ENCODE peak calls at places on chromosomes 7 and 10, in eight cellular contexts. Q is natural killer cell, X is RWPE1, C is heart right ventricle, Z is psoas muscle, B is HFF-Myc, S is cardiac fibroblast, W is AG04450. O is an unnamed sample.
A peak's percentile ranks its signal among the peaks of the same experiment; 100 is the strongest.

GRCh38 chr7:105849122-105849855 is 27.1 kb downstream of the ATXN7L1 start:
- DNase-seq in X (peak; percentile 29), S (no peak), C (no peak), Z (no peak), Q (peak; percentile 74), B (no peak), W (no peak), O (no peak)

GRCh38 chr7:31083205-31083801 is 31.2 kb downstream of the ADCYAP1R1 start:
- DNase-seq in X (no peak), B (no peak), W (no peak), Z (no peak), C (no peak), S (no peak), Q (no peak), O (no peak)

GRCh38 chr10:74079914-74080590 is 70.6 kb downstream of the AP3M1 start:
- DNase-seq in W (no peak), C (no peak), B (no peak), Z (no peak), S (peak; percentile 50), Q (no peak), X (peak; percentile 55), O (no peak)

GRCh38 chr7:143419880-143420279 is 11.2 kb upstream of the EPHA1 start:
- DNase-seq in S (no peak), Z (no peak), B (no peak), W (no peak), C (no peak), Q (no peak), X (no peak), O (no peak)

GRCh38 chr10:91088300-91089140 is 131.9 kb upstream of the PCGF5 start:
- DNase-seq in X (peak; percentile 50), B (no peak), C (no peak), S (peak; percentile 29), Q (no peak), Z (no peak), W (no peak), O (no peak)

GRCh38 chr7:129146237-129146979 is 1.9 kb downstream of the TSPAN33 start:
- DNase-seq in Z (no peak), C (no peak), S (no peak), B (peak; percentile 14), W (no peak), X (no peak), Q (no peak), O (peak; percentile 44)

GRCh38 chr7:116630932-116631449 is 41.0 kb upstream of the MET start:
- DNase-seq in S (peak; percentile 76), X (peak; percentile 87), C (peak; percentile 29), W (no peak), B (peak; percentile 20), Z (peak; percentile 84), Q (no peak), O (peak; percentile 36)

GRCh38 chr10:70164179-70164578 is 6.1 kb downstream of the SAR1A start:
- DNase-seq in S (no peak), X (no peak), Z (no peak), Q (no peak), B (no peak), W (no peak), C (no peak), O (no peak)

GRCh38 chr7:80231719-80232118 is 97.1 kb downstream of the GNAI1 start:
- DNase-seq in X (peak; percentile 39), S (peak; percentile 36), B (no peak), W (no peak), Z (no peak), Q (no peak), C (no peak), O (no peak)

GRCh38 chr7:92691578-92691977 is 101.4 kb upstream of the FAM133B start:
- DNase-seq in C (no peak), Q (no peak), B (peak; percentile 29), W (peak; percentile 29), Z (no peak), S (peak; percentile 81), X (peak; percentile 39), O (no peak)

GRCh38 chr7:54897891-54898290 is 120.9 kb upstream of the EGFR start:
- DNase-seq in C (no peak), S (no peak), W (no peak), Q (no peak), X (no peak), Z (no peak), B (no peak), O (no peak)

GRCh38 chr7:37259381-37259821 is 189.3 kb downstream of the ELMO1 start:
- DNase-seq in B (no peak), C (no peak), X (no peak), Z (no peak), W (no peak), S (no peak), Q (no peak), O (no peak)

GRCh38 chr10:73251683-73252444 is 580 bp downstream of the MRPS16 start:
- DNase-seq in S (no peak), X (no peak), B (no peak), C (no peak), W (no peak), Z (peak; percentile 14), Q (no peak), O (no peak)

GRCh38 chr10:2137549-2138174 is 400.3 kb upstream of the ADARB2 start:
- DNase-seq in X (peak; percentile 47), S (no peak), Z (no peak), C (no peak), B (no peak), Q (no peak), W (no peak), O (no peak)

GRCh38 chr10:42578019-42578418 is 60.4 kb downstream of the ZNF33B start:
- DNase-seq in Q (no peak), X (no peak), S (no peak), Z (no peak), C (no peak), W (no peak), B (no peak), O (no peak)

GRCh38 chr10:42583828-42584227 is 54.5 kb downstream of the ZNF33B start:
- DNase-seq in W (no peak), Q (no peak), Z (no peak), X (no peak), B (no peak), S (no peak), C (no peak), O (no peak)
- TF ChIP-seq CTCF in W (no peak), Q (no peak), Z (no peak), X (no peak), B (no peak), S (no peak), C (no peak), O (no peak)

DNA sequence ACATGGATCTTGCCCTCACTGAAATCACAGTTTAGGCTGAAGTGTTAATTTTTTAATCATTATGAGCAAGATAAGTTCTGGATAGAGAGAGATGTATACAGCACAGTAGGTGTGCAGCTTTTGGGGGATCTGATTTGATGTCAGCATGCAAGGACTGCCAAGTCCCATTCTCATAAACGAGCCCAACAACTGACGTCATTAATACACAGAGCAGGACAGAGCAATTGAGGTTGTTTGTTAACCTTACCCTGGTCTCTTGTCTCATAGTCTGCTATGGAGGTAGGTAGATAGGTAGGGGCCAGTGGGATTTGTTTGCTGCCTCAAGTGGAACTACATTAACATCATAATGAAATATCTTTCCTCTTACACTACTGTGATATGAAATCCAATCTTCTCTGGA is 8.6 kb upstream of the TMEM229A start:
- DNase-seq in Q (no peak), S (no peak), W (no peak), X (no peak), C (no peak), B (no peak), Z (no peak), O (no peak)
- TF ChIP-seq CTCF in Q (no peak), S (no peak), W (no peak), X (no peak), C (no peak), B (no peak), Z (no peak), O (no peak)

DNA sequence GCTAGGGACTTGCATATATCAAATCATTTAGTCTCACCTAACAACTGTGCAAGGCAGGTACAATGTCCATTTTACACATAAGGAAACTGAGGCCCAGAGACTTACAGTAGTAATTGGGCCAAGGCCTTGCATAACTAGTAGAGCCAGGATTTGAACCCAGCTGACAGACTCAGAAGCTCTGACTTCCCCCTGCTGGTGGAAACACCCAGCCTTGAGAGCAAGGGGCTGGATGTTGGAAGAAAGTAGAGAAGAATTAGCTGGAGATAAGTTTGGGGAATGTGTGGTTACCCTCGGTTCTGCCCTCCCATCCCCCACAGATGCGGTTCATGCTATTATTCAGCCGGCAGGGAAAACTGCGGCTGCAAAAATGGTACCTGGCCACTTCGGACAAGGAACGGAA is 2.0 kb downstream of the AP1S1 start:
- DNase-seq in S (no peak), B (no peak), Q (no peak), C (no peak), W (no peak), X (no peak), Z (no peak), O (no peak)
- TF ChIP-seq CTCF in S (peak; percentile 28), B (peak; percentile 48), Q (no peak), C (no peak), W (peak; percentile 38), X (no peak), Z (no peak), O (no peak)

DNA sequence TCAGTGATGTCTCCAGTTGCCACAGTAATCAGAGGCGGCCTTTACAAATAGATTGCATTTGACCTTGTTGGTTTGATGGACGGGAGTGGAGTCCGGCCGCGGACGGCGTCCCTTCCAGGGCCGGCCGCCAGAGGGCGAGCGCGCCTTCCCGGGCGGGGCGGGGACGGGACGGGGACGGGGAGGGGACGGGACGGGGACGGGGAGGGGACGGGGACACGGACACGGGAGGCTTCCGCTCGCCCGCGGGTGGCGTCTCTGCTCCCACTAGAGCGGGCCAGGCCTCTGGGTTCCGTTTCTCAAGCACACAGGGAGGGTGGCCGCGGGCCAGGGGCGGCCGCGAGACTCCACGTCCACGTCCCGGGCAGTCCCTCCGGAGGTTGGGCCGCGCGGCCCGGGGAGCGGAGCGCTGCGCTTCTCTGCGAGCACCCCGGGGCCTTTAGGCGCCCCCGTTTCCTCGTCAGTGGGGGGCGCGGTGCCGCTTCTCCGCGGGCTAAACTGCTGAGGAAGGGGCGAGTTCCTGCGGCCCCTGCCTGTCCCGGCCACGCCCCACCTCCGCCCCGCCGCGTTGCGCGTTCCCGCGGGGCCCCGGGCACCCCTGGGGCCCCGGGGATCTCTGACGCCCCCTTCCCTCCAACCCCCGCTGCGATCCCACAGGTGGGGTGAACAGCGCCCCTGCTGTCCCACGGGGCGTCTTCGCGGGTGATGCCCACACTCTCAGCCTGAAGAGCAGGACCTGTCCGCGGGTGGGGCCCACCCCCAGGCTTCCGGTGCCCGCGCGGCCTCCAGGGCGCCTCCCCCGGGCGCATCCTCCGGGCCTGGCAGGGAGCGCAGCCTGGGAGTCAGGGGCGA is 84.2 kb upstream of the MKI67 start:
- DNase-seq in C (peak; percentile 80), B (no peak), W (no peak), Q (peak; percentile 75), X (peak; percentile 77), Z (peak; percentile 66), S (peak; percentile 48), O (peak; percentile 75)
- TF ChIP-seq CTCF in C (peak; percentile 75), B (peak; percentile 66), W (peak; percentile 50), Q (peak; percentile 79), X (peak; percentile 92), Z (peak; percentile 57), S (peak; percentile 54), O (peak; percentile 18)

O was measured in activated B cell treated with CpG ODN at 0.5 μM for 24 hours.